ENCODE peak calls at places on chromosome 7, in four cellular contexts. One of them, this sample, is unnamed. For H3K36me3 and H3K4me1, the result is how much of the 10 kb centered on the place peaks cover.

GRCh38 chr7:25952277-25953057 is 199.5 kb upstream of the NFE2L3 start:
- DNase-seq in iPS DF 6.9: no peak
- DNase-seq in CD8-positive, alpha-beta memory T cell: no peak
- DNase-seq in naive thymus-derived CD4-positive, alpha-beta T cell: no peak
- DNase-seq in this sample: no peak

GRCh38 chr7:104137971-104138370 is 69.8 kb downstream of the ORC5 start:
- DNase-seq in iPS DF 6.9: no peak
- DNase-seq in CD8-positive, alpha-beta memory T cell: no peak
- DNase-seq in naive thymus-derived CD4-positive, alpha-beta T cell: no peak
- DNase-seq in this sample: peak

GRCh38 chr7:52077571-52077970 is 761.0 kb upstream of the COBL start:
- DNase-seq in iPS DF 6.9: no peak
- DNase-seq in CD8-positive, alpha-beta memory T cell: no peak
- DNase-seq in naive thymus-derived CD4-positive, alpha-beta T cell: no peak
- DNase-seq in this sample: no peak

GRCh38 chr7:5012985-5013384 is 32.7 kb upstream of the RBAK start:
- DNase-seq in iPS DF 6.9: no peak
- DNase-seq in CD8-positive, alpha-beta memory T cell: no peak
- DNase-seq in naive thymus-derived CD4-positive, alpha-beta T cell: no peak
- DNase-seq in this sample: no peak

GRCh38 chr7:101507791-101508252 is 121.3 kb downstream of the MYL10 start:
- DNase-seq in CD8-positive, alpha-beta memory T cell: no peak
- DNase-seq in iPS DF 6.9: peak
- DNase-seq in naive thymus-derived CD4-positive, alpha-beta T cell: peak
- DNase-seq in this sample: peak

GRCh38 chr7:114141415-114141814 is 222.6 kb upstream of the PPP1R3A start:
- DNase-seq in CD8-positive, alpha-beta memory T cell: no peak
- DNase-seq in naive thymus-derived CD4-positive, alpha-beta T cell: no peak
- DNase-seq in iPS DF 6.9: no peak
- DNase-seq in this sample: peak

GRCh38 chr7:130421685-130422084 is 19.1 kb downstream of the CEP41 start:
- DNase-seq in naive thymus-derived CD4-positive, alpha-beta T cell: no peak
- DNase-seq in CD8-positive, alpha-beta memory T cell: no peak
- DNase-seq in iPS DF 6.9: no peak
- DNase-seq in this sample: peak

GRCh38 chr7:133887459-133887858 is 239.7 kb upstream of the LRGUK start:
- DNase-seq in iPS DF 6.9: no peak
- DNase-seq in naive thymus-derived CD4-positive, alpha-beta T cell: no peak
- DNase-seq in CD8-positive, alpha-beta memory T cell: no peak
- DNase-seq in this sample: no peak

GRCh38 chr7:12493407-12493806 is 77.1 kb upstream of the SCIN start:
- DNase-seq in CD8-positive, alpha-beta memory T cell: no peak
- DNase-seq in naive thymus-derived CD4-positive, alpha-beta T cell: no peak
- DNase-seq in iPS DF 6.9: no peak
- DNase-seq in this sample: peak

GRCh38 chr7:141014523-141015395 is at the start of gene MRPS33:
- DNase-seq in CD8-positive, alpha-beta memory T cell: peak
- DNase-seq in iPS DF 6.9: peak
- DNase-seq in naive thymus-derived CD4-positive, alpha-beta T cell: peak
- DNase-seq in this sample: peak

GRCh38 chr7:79272066-79272669 is 181.3 kb downstream of the MAGI2 start:
- DNase-seq in iPS DF 6.9: no peak
- DNase-seq in naive thymus-derived CD4-positive, alpha-beta T cell: peak
- DNase-seq in CD8-positive, alpha-beta memory T cell: no peak
- DNase-seq in this sample: no peak

GRCh38 chr7:70647801-70648491 is 484.0 kb upstream of the GALNT17 start:
- DNase-seq in CD8-positive, alpha-beta memory T cell: peak
- DNase-seq in naive thymus-derived CD4-positive, alpha-beta T cell: peak
- DNase-seq in iPS DF 6.9: no peak
- DNase-seq in this sample: no peak

GRCh38 chr7:74234549-74234948 is 19.6 kb downstream of the RFC2 start:
- DNase-seq in naive thymus-derived CD4-positive, alpha-beta T cell: no peak
- DNase-seq in iPS DF 6.9: no peak
- DNase-seq in CD8-positive, alpha-beta memory T cell: no peak
- DNase-seq in this sample: no peak

GRCh38 chr7:22683379-22683778 is 43.6 kb upstream of the IL6 start:
- DNase-seq in naive thymus-derived CD4-positive, alpha-beta T cell: no peak
- DNase-seq in iPS DF 6.9: no peak
- DNase-seq in CD8-positive, alpha-beta memory T cell: no peak
- DNase-seq in this sample: no peak

GRCh38 chr7:14841850-14842249 is 60.7 kb downstream of the DGKB start:
- DNase-seq in CD8-positive, alpha-beta memory T cell: no peak
- DNase-seq in iPS DF 6.9: no peak
- DNase-seq in naive thymus-derived CD4-positive, alpha-beta T cell: no peak
- DNase-seq in this sample: no peak

GRCh38 chr7:157430721-157431120 is 93.9 kb downstream of the DNAJB6 start:
- DNase-seq in CD8-positive, alpha-beta memory T cell: no peak
- DNase-seq in iPS DF 6.9: no peak
- DNase-seq in naive thymus-derived CD4-positive, alpha-beta T cell: no peak
- DNase-seq in this sample: no peak

GRCh38 chr7:73872056-73872908 is 11.3 kb downstream of the TMEM270 start:
- DNase-seq in naive thymus-derived CD4-positive, alpha-beta T cell: no peak
- DNase-seq in CD8-positive, alpha-beta memory T cell: no peak
- DNase-seq in iPS DF 6.9: no peak
- DNase-seq in this sample: no peak

GRCh38 chr7:5396999-5397656 is 26.5 kb downstream of the TNRC18 start:
- DNase-seq in iPS DF 6.9: no peak
- DNase-seq in CD8-positive, alpha-beta memory T cell: peak
- DNase-seq in naive thymus-derived CD4-positive, alpha-beta T cell: peak
- DNase-seq in this sample: no peak

GRCh38 chr7:683526-684205 is 42.8 kb upstream of the DNAAF5 start:
- DNase-seq in iPS DF 6.9: no peak
- DNase-seq in naive thymus-derived CD4-positive, alpha-beta T cell: no peak
- DNase-seq in CD8-positive, alpha-beta memory T cell: no peak
- DNase-seq in this sample: no peak

GRCh38 chr7:85773116-85773783 is 586.4 kb upstream of the SEMA3D start:
- DNase-seq in iPS DF 6.9: no peak
- DNase-seq in CD8-positive, alpha-beta memory T cell: no peak
- DNase-seq in naive thymus-derived CD4-positive, alpha-beta T cell: no peak
- DNase-seq in this sample: no peak

GRCh38 chr7:86937499-86937898 is 122.0 kb downstream of the ELAPOR2 start:
- DNase-seq in iPS DF 6.9: no peak
- DNase-seq in CD8-positive, alpha-beta memory T cell: no peak
- DNase-seq in naive thymus-derived CD4-positive, alpha-beta T cell: no peak
- DNase-seq in this sample: no peak

GRCh38 chr7:135743907-135744789 is 4.5 kb downstream of the FAM180A start:
- DNase-seq in CD8-positive, alpha-beta memory T cell: no peak
- DNase-seq in iPS DF 6.9: no peak
- DNase-seq in naive thymus-derived CD4-positive, alpha-beta T cell: no peak
- DNase-seq in this sample: no peak

GRCh38 chr7:100632951-100633717 is 8.2 kb downstream of the TFR2 start:
- DNase-seq in CD8-positive, alpha-beta memory T cell: peak
- DNase-seq in naive thymus-derived CD4-positive, alpha-beta T cell: peak
- DNase-seq in iPS DF 6.9: no peak
- DNase-seq in this sample: no peak

GRCh38 chr7:139602143-139602722 is 78.7 kb downstream of the CLEC2L start:
- DNase-seq in iPS DF 6.9: no peak
- DNase-seq in CD8-positive, alpha-beta memory T cell: no peak
- DNase-seq in naive thymus-derived CD4-positive, alpha-beta T cell: peak
- DNase-seq in this sample: no peak
- H3K36me3 ChIP-seq in iPS DF 6.9: under half
- H3K36me3 ChIP-seq in CD8-positive, alpha-beta memory T cell: under half
- H3K36me3 ChIP-seq in naive thymus-derived CD4-positive, alpha-beta T cell: half or more
- H3K36me3 ChIP-seq in this sample: under half

GRCh38 chr7:151076863-151077704 is 3.5 kb downstream of the FASTK start:
- DNase-seq in CD8-positive, alpha-beta memory T cell: no peak
- DNase-seq in iPS DF 6.9: no peak
- DNase-seq in naive thymus-derived CD4-positive, alpha-beta T cell: no peak
- DNase-seq in this sample: no peak

GRCh38 chr7:151080091-151080521 is 503 bp downstream of the FASTK start:
- DNase-seq in iPS DF 6.9: no peak
- DNase-seq in CD8-positive, alpha-beta memory T cell: no peak
- DNase-seq in naive thymus-derived CD4-positive, alpha-beta T cell: no peak
- DNase-seq in this sample: no peak

GRCh38 chr7:151077705-151078232 is 2.8 kb downstream of the FASTK start:
- DNase-seq in naive thymus-derived CD4-positive, alpha-beta T cell: no peak
- DNase-seq in CD8-positive, alpha-beta memory T cell: no peak
- DNase-seq in iPS DF 6.9: no peak
- DNase-seq in this sample: no peak

GRCh38 chr7:151079199-151079910 is 1.3 kb downstream of the FASTK start:
- DNase-seq in naive thymus-derived CD4-positive, alpha-beta T cell: no peak
- DNase-seq in CD8-positive, alpha-beta memory T cell: no peak
- DNase-seq in iPS DF 6.9: no peak
- DNase-seq in this sample: no peak

DNA sequence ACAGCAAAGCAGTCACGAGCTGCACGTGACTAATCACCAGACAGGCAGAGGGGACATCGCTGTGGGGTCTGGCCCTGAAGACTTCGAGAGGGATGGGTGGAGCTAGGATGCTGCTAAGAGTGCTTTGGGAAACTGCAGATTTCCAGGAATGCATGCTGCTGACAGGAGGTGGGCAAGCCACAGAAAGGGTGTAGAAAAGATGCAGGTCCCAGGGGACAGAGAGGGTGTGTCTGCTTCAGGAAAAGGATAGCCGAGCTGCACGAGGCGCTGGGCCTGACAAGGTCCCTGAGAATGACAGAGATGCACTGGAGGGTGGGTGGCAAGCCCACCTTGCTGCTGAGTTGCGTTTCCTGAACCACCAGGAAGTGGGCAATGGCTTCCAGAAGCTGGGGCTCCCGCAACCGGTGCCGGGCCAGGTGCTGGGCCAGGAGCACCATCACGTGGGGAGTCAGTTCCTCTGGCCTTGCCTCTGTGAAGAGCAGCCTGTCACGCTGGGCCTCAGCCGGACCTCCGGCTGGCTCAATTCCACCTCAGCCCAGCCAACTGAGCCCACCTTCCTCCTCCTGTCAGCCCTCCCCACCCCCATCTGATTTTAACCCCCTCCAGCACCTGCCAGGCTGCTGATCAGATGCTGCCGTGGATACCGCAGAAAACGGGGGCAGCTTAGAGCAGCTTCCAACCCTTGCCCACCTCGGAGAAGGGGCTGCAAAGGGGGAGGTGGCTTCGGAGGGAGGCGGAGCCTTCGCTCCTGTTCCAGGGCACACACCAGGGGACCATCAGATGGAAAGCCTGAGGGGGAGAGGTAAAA is 2.2 kb downstream of the FASTK start:
- DNase-seq in CD8-positive, alpha-beta memory T cell: no peak
- DNase-seq in iPS DF 6.9: no peak
- DNase-seq in naive thymus-derived CD4-positive, alpha-beta T cell: no peak
- DNase-seq in this sample: no peak
- H3K4me3 ChIP-seq in CD8-positive, alpha-beta memory T cell: no peak
- H3K4me3 ChIP-seq in iPS DF 6.9: no peak
- H3K4me3 ChIP-seq in naive thymus-derived CD4-positive, alpha-beta T cell: no peak
- H3K4me3 ChIP-seq in this sample: no peak

GRCh38 chr7:29337628-29338116 is 143.1 kb downstream of the CHN2 start:
- DNase-seq in CD8-positive, alpha-beta memory T cell: peak
- DNase-seq in naive thymus-derived CD4-positive, alpha-beta T cell: peak
- DNase-seq in iPS DF 6.9: no peak
- DNase-seq in this sample: no peak

GRCh38 chr7:29340691-29341090 is 146.1 kb downstream of the CHN2 start:
- DNase-seq in CD8-positive, alpha-beta memory T cell: no peak
- DNase-seq in iPS DF 6.9: no peak
- DNase-seq in naive thymus-derived CD4-positive, alpha-beta T cell: no peak
- DNase-seq in this sample: no peak

GRCh38 chr7:29332875-29333482 is 138.4 kb downstream of the CHN2 start:
- DNase-seq in naive thymus-derived CD4-positive, alpha-beta T cell: no peak
- DNase-seq in iPS DF 6.9: no peak
- DNase-seq in CD8-positive, alpha-beta memory T cell: no peak
- DNase-seq in this sample: peak

GRCh38 chr7:29335188-29336083 is 140.9 kb downstream of the CHN2 start:
- DNase-seq in iPS DF 6.9: no peak
- DNase-seq in CD8-positive, alpha-beta memory T cell: no peak
- DNase-seq in naive thymus-derived CD4-positive, alpha-beta T cell: no peak
- DNase-seq in this sample: no peak

GRCh38 chr7:29336851-29337627 is 142.5 kb downstream of the CHN2 start:
- DNase-seq in CD8-positive, alpha-beta memory T cell: no peak
- DNase-seq in iPS DF 6.9: no peak
- DNase-seq in naive thymus-derived CD4-positive, alpha-beta T cell: peak
- DNase-seq in this sample: peak
- H3K4me1 ChIP-seq in CD8-positive, alpha-beta memory T cell: under half
- H3K4me1 ChIP-seq in iPS DF 6.9: under half
- H3K4me1 ChIP-seq in naive thymus-derived CD4-positive, alpha-beta T cell: under half
- H3K4me1 ChIP-seq in this sample: under half

DNA sequence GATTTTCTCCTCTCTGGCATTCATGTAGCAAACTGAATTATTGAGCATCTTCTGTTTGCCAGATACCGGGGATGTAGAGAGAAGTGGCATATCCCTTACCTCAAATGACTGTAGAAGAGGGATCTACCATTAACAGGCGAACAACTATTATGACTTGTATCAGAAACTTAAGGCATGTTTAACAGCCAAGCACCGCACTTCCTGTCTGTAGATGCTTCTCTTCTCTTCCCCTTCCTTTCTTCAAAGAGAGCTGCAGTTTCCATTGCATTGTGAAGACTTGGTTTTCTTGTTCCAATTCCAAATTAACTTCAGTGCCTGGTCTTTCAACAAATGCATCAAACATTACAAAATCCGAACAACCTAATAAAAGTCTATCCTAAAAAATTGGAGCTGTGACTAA is 49.3 kb downstream of the LRRC4 start:
- DNase-seq in CD8-positive, alpha-beta memory T cell: no peak
- DNase-seq in iPS DF 6.9: no peak
- DNase-seq in naive thymus-derived CD4-positive, alpha-beta T cell: peak
- DNase-seq in this sample: no peak
- H3K36me3 ChIP-seq in CD8-positive, alpha-beta memory T cell: under half
- H3K36me3 ChIP-seq in iPS DF 6.9: under half
- H3K36me3 ChIP-seq in naive thymus-derived CD4-positive, alpha-beta T cell: under half
- H3K36me3 ChIP-seq in this sample: under half

GRCh38 chr7:124480821-124481290 is 284.7 kb downstream of the GPR37 start:
- DNase-seq in naive thymus-derived CD4-positive, alpha-beta T cell: no peak
- DNase-seq in iPS DF 6.9: no peak
- DNase-seq in CD8-positive, alpha-beta memory T cell: no peak
- DNase-seq in this sample: no peak

GRCh38 chr7:124482229-124482628 is 283.4 kb downstream of the GPR37 start:
- DNase-seq in naive thymus-derived CD4-positive, alpha-beta T cell: no peak
- DNase-seq in CD8-positive, alpha-beta memory T cell: no peak
- DNase-seq in iPS DF 6.9: no peak
- DNase-seq in this sample: no peak

GRCh38 chr7:124480074-124480820 is 285.3 kb downstream of the GPR37 start:
- DNase-seq in naive thymus-derived CD4-positive, alpha-beta T cell: no peak
- DNase-seq in iPS DF 6.9: no peak
- DNase-seq in CD8-positive, alpha-beta memory T cell: no peak
- DNase-seq in this sample: no peak
- H3K4me3 ChIP-seq in naive thymus-derived CD4-positive, alpha-beta T cell: no peak
- H3K4me3 ChIP-seq in iPS DF 6.9: no peak
- H3K4me3 ChIP-seq in CD8-positive, alpha-beta memory T cell: no peak
- H3K4me3 ChIP-seq in this sample: no peak